ENCODE peak calls at places on chromosomes 5 and 9, in seven cellular contexts. P, V, I, K, N, H and J are unnamed samples. For H3K4me1, the result is how much of the 10 kb centered on the place peaks cover.

GRCh38 chr9:108865037-108865436 is 3.0 kb downstream of the ACTL7A start:
- DNase-seq in P (no peak), V (no peak), I (no peak), K (no peak), N (no peak), H (no peak), J (no peak)

GRCh38 chr9:92709240-92709639 is 39.3 kb upstream of the IPPK start:
- DNase-seq in P (no peak), V (no peak), I (no peak), K (no peak), N (no peak), H (no peak), J (no peak)

GRCh38 chr5:179121667-179122111 is 61.5 kb downstream of the ZNF354C start:
- DNase-seq in P (no peak), V (no peak), I (no peak), K (no peak), N (no peak), H (no peak), J (no peak)

GRCh38 chr9:113993838-113994540 is 84.1 kb downstream of the AMBP start:
- DNase-seq in P (peak), V (peak), I (peak), K (no peak), N (no peak), H (peak), J (peak)

GRCh38 chr9:118515947-118516346 is 811.7 kb downstream of the TLR4 start:
- DNase-seq in P (no peak), V (no peak), I (no peak), K (no peak), N (no peak), H (no peak), J (no peak)

GRCh38 chr5:175246242-175246891 is 197.6 kb downstream of the DRD1 start:
- DNase-seq in P (no peak), V (no peak), I (no peak), K (peak), N (no peak), H (no peak), J (peak)

GRCh38 chr5:169904568-169904967 is 75.7 kb downstream of the INSYN2B start:
- DNase-seq in P (no peak), V (no peak), I (no peak), K (no peak), N (no peak), H (no peak), J (no peak)

GRCh38 chr5:32538031-32538547 is 47.3 kb upstream of the SUB1 start:
- DNase-seq in P (peak), V (no peak), I (no peak), K (no peak), N (no peak), H (peak), J (no peak)

GRCh38 chr9:8874482-8874881 is 1074.9 kb upstream of the DMAC1 start:
- DNase-seq in P (no peak), V (no peak), I (no peak), K (no peak), N (no peak), H (no peak), J (no peak)

GRCh38 chr9:89234636-89235035 is 56.0 kb upstream of the SHC3 start:
- DNase-seq in P (no peak), V (no peak), I (peak), K (no peak), N (no peak), H (no peak), J (no peak)

GRCh38 chr5:150320048-150320555 is 17.4 kb upstream of the ARSI start:
- DNase-seq in P (peak), V (peak), I (no peak), K (no peak), N (no peak), H (peak), J (peak)

GRCh38 chr9:114034663-114035062 is 43.4 kb downstream of the AMBP start:
- DNase-seq in P (no peak), V (no peak), I (no peak), K (no peak), N (no peak), H (no peak), J (no peak)

DNA sequence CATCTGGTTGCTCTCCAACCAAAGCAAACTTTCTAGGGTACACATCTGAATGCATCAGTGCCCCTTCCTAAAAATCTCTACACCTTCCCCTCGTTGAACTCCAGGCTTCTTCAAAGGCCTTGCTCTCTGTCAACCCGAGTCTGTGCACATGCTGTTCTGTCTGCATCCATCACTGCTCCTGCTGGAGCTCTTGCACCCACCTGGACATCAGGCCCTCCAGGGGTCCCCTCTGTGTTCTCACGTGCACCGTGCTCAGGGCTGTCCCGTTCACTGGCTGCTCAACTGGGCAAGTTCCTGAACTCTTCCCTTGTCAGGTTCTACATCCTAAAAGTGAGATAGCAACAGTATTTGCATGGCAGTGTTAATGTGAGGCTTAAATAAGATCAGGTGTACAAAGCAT is 62.7 kb upstream of the ANGPTL2 start:
- DNase-seq in P (no peak), V (no peak), I (peak), K (no peak), N (no peak), H (no peak), J (peak)
- H3K4me1 ChIP-seq in P (half or more), V (under half), I (under half), K (under half), N (under half), H (half or more), J (under half)

DNA sequence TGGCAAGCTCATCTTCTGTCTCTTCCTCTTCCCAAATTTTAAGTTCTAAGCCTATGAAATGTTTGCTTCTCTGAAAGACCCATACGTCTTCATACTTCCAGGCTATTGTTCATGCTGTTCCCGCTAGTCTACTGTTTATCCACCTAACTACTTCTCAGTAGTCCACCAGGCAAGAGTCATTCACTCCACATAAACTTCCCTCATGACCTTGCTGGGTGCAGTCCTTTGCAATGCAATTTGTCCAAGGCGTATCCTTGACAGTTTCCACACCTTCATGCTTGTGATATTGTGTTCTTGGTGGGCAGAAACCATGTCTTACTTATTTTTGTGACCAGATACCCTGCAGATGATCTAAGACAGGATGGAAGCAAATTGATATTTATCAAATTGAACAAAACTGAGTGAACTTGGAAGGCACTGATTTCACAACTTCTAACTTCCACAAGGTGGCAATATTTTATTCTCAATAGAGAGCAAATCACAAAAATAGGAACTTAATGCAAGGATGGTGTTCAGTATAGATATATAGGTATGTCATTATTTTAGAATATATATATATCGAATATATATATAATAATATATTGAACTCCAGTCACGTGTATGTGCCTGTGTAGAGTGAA is 30.3 kb downstream of the TYRP1 start:
- DNase-seq in P (no peak), V (no peak), I (no peak), K (no peak), N (no peak), H (no peak), J (no peak)
- TF ChIP-seq CTCF in P (no peak), V (peak), I (peak), K (peak), N (no peak), H (peak), J (peak)

GRCh38 chr5:172776235-172776594 is 5.2 kb upstream of the DUSP1 start:
- DNase-seq in P (no peak), V (no peak), I (no peak), K (no peak), N (no peak), H (no peak), J (no peak)

GRCh38 chr5:172779968-172780350 is 9.0 kb upstream of the DUSP1 start:
- DNase-seq in P (no peak), V (no peak), I (no peak), K (no peak), N (no peak), H (no peak), J (no peak)

GRCh38 chr5:172777381-172778222 is 6.6 kb upstream of the DUSP1 start:
- DNase-seq in P (peak), V (peak), I (peak), K (no peak), N (peak), H (peak), J (peak)

GRCh38 chr5:172775326-172776234 is 4.6 kb upstream of the DUSP1 start:
- DNase-seq in P (peak), V (peak), I (peak), K (no peak), N (no peak), H (peak), J (peak)

DNA sequence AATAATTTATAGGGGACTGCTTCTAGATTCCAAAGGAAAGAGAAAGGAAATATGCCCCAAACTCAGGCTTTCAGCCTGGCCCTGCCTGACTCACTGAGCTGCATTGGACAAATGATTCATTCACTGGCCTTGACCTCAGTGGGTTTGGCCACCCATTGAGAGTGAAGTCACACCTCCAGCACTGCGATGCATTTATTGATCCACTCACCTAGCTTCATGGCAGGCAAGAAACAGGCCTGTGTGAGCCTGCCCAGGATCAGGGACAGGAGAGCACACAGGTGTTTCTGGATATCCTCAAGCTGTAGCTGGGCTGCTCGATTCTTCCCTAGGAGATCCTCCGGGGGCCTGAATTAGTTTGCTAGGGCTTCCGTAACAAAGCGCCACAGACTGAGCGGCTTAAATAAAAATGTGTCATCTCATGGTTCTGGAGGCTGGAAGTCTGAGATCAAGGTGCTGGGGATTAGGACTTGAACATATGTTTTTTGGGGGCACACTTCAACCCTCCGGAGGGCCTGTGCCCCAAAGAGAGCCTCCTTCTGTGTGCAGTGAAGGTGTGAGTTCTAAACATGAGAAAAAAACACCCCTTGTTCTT is 7.3 kb upstream of the DUSP1 start:
- DNase-seq in P (peak), V (peak), I (peak), K (no peak), N (no peak), H (no peak), J (peak)
- H3K4me3 ChIP-seq in P (no peak), V (no peak), I (no peak), K (no peak), N (peak), H (no peak), J (no peak)

GRCh38 chr9:1411826-1412225 is 361.7 kb downstream of the DMRT2 start:
- DNase-seq in P (no peak), V (no peak), I (no peak), K (no peak), N (no peak), H (no peak), J (no peak)
- H3K4me1 ChIP-seq in P (under half), V (under half), I (under half), K (under half), N (under half), H (under half), J (under half)

GRCh38 chr9:136742640-136743391 is at the start of gene LCN10:
- DNase-seq in P (no peak), V (no peak), I (no peak), K (no peak), N (no peak), H (no peak), J (no peak)
- TF ChIP-seq CTCF in P (no peak), V (no peak), I (peak), K (peak), N (no peak), H (peak), J (no peak)

GRCh38 chr9:119938871-119939270 is 569.6 kb upstream of the BRINP1 start:
- DNase-seq in P (no peak), V (no peak), I (no peak), K (no peak), N (no peak), H (no peak), J (no peak)

GRCh38 chr9:119934497-119934896 is 565.3 kb upstream of the BRINP1 start:
- DNase-seq in P (no peak), V (no peak), I (no peak), K (no peak), N (no peak), H (no peak), J (no peak)

DNA sequence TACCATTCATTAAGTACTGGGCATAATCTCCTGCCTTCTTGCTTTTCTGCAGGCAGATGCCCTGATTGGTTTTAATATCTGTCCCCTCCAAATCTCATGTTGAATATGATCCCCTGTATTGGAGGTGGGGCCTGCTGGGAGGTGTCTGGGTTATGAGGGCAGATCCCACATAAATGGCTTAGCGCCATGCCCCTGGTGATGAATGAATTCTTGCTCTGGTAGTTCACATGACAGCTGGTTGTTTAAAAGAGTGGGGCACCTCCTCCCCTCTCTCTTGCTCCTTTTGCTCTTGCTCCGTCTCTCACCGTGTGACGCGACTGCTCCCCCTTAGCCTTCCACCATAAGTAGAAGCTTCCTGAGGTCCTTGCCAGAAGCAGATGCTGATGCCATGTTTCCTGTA is 564.0 kb upstream of the BRINP1 start:
- DNase-seq in P (no peak), V (no peak), I (no peak), K (no peak), N (no peak), H (no peak), J (no peak)
- H3K4me3 ChIP-seq in P (no peak), V (no peak), I (no peak), K (no peak), N (no peak), H (no peak), J (no peak)